ENCODE peak calls at places on chromosomes 6 and 20, in five cellular contexts. Z is neural progenitor cell, J is hepatocyte, Y is fibroblast of lung, M is HCT116. F is an unnamed sample. For H4K20me1, the result is how much of the 10 kb centered on the place peaks cover.

GRCh38 chr6:166633732-166634535 is 6.9 kb upstream of the RPS6KA2 start:
- DNase-seq in M (no peak), J (no peak), Y (peak), Z (no peak), F (peak)

GRCh38 chr6:90369024-90369519 is 72.4 kb upstream of the BACH2 start:
- DNase-seq in Z (peak), J (peak), M (peak), Y (peak), F (no peak)

GRCh38 chr6:32836873-32837272 is 1.7 kb downstream of the TAP2 start:
- DNase-seq in J (no peak), Z (no peak), M (no peak), Y (no peak), F (no peak)

GRCh38 chr6:98845201-98846020 is 11.0 kb downstream of the POU3F2 start:
- DNase-seq in M (peak), Z (peak), Y (peak), J (peak), F (peak)

GRCh38 chr6:168506460-168506859 is 65.5 kb downstream of the SMOC2 start:
- DNase-seq in Z (no peak), M (no peak), J (no peak), Y (no peak), F (no peak)

GRCh38 chr6:118100763-118101162 is 193.7 kb downstream of the SLC35F1 start:
- DNase-seq in M (no peak), J (no peak), Y (peak), Z (no peak), F (no peak)

GRCh38 chr6:3323148-3323547 is 64.4 kb downstream of the PSMG4 start:
- DNase-seq in Y (no peak), M (no peak), J (no peak), Z (no peak), F (peak)

GRCh38 chr6:111925296-111925695 is 52.0 kb upstream of the FYN start:
- DNase-seq in Z (no peak), Y (peak), M (no peak), J (no peak), F (no peak)

GRCh38 chr6:114108119-114109002 is 137.4 kb upstream of the HDAC2 start:
- DNase-seq in Z (peak), Y (peak), J (peak), M (peak), F (peak)

GRCh38 chr6:140988780-140989179 is 1143.9 kb upstream of the GJE1 start:
- DNase-seq in Z (no peak), J (no peak), Y (no peak), M (no peak), F (no peak)

GRCh38 chr20:59063358-59064213 is 21.0 kb upstream of the PRELID3B start:
- DNase-seq in Y (peak), M (peak), Z (peak), J (peak), F (no peak)

GRCh38 chr6:33978593-33979150 is 167.2 kb downstream of the GRM4 start:
- DNase-seq in Y (no peak), Z (peak), J (no peak), M (no peak), F (peak)

GRCh38 chr6:85166106-85166505 is 283.8 kb upstream of the NT5E start:
- DNase-seq in M (no peak), Z (no peak), J (no peak), Y (no peak), F (no peak)

GRCh38 chr6:41374618-41375590 is 39.5 kb downstream of the NCR2 start:
- DNase-seq in J (peak), Y (no peak), M (no peak), Z (peak), F (no peak)

GRCh38 chr6:95084867-95085266 is 492.5 kb upstream of the MANEA start:
- DNase-seq in Y (no peak), Z (no peak), J (no peak), M (no peak), F (no peak)

GRCh38 chr6:140051521-140052455 is 677.3 kb upstream of the CITED2 start:
- DNase-seq in J (no peak), M (no peak), Y (peak), Z (no peak), F (no peak)

GRCh38 chr6:18439581-18439980 is 52.4 kb downstream of the RNF144B start:
- DNase-seq in J (no peak), Z (no peak), Y (no peak), M (no peak), F (no peak)

GRCh38 chr6:13803581-13803980 is 10.8 kb downstream of the MCUR1 start:
- DNase-seq in Y (no peak), J (no peak), Z (no peak), M (no peak), F (no peak)

GRCh38 chr6:69038841-69039240 is 403.8 kb downstream of the ADGRB3 start:
- DNase-seq in J (no peak), Z (no peak), M (no peak), Y (no peak), F (no peak)

GRCh38 chr6:15087234-15087633 is 158.6 kb upstream of the JARID2 start:
- DNase-seq in Z (no peak), M (no peak), J (no peak), Y (no peak), F (no peak)

GRCh38 chr20:59835057-59835447 is 98.4 kb downstream of the SYCP2 start:
- DNase-seq in Z (no peak), J (no peak), M (no peak), Y (peak), F (no peak)

GRCh38 chr20:55882922-55883321 is 122.4 kb downstream of the CBLN4 start:
- DNase-seq in J (no peak), M (no peak), Z (no peak), Y (no peak), F (no peak)

GRCh38 chr6:113598786-113599185 is 258.4 kb upstream of the MARCKS start:
- DNase-seq in M (no peak), Y (peak), Z (no peak), J (no peak), F (no peak)

GRCh38 chr20:17749979-17750721 is 50.4 kb downstream of the BANF2 start:
- DNase-seq in J (no peak), M (no peak), Y (peak), Z (peak), F (no peak)

GRCh38 chr20:63858393-63859165 is 2.7 kb upstream of the ABHD16B start:
- DNase-seq in Z (peak), M (no peak), J (no peak), Y (peak), F (peak)

GRCh38 chr6:10963113-10963512 is 76.3 kb downstream of the SYCP2L start:
- DNase-seq in J (no peak), Y (no peak), Z (no peak), M (no peak), F (no peak)

GRCh38 chr20:9743871-9744270 is 95.0 kb downstream of the PAK5 start:
- DNase-seq in J (no peak), Y (no peak), M (no peak), Z (no peak), F (no peak)

GRCh38 chr6:144468709-144469108 is 183.6 kb downstream of the UTRN start:
- DNase-seq in Z (no peak), J (no peak), Y (no peak), M (no peak), F (no peak)

GRCh38 chr6:23350752-23351453 is 775.1 kb upstream of the NRSN1 start:
- DNase-seq in Y (peak), J (no peak), Z (no peak), M (no peak), F (no peak)

GRCh38 chr20:31920275-31920855 is 31.5 kb downstream of the PDRG1 start:
- DNase-seq in Z (peak), Y (no peak), M (no peak), J (no peak), F (no peak)

GRCh38 chr6:126831461-126831860 is 287.0 kb upstream of the RSPO3 start:
- DNase-seq in Z (no peak), M (no peak), J (no peak), Y (peak), F (no peak)

GRCh38 chr6:99013661-99014458 is 66.1 kb upstream of the FBXL4 start:
- DNase-seq in Y (peak), Z (no peak), J (no peak), M (no peak), F (no peak)

GRCh38 chr6:3471711-3472110 is 14.9 kb upstream of the SLC22A23 start:
- DNase-seq in Y (peak), Z (no peak), M (no peak), J (no peak), F (peak)

GRCh38 chr20:7144464-7144863 is 377.0 kb downstream of the BMP2 start:
- DNase-seq in Z (no peak), M (no peak), J (no peak), Y (no peak), F (no peak)

GRCh38 chr6:158849899-158850806 is 31.0 kb upstream of the EZR start:
- DNase-seq in Y (peak), Z (no peak), M (peak), J (peak), F (no peak)

GRCh38 chr6:41367061-41367460 is 31.7 kb downstream of the NCR2 start:
- DNase-seq in M (no peak), J (no peak), Y (no peak), Z (no peak), F (no peak)

GRCh38 chr6:139112146-139112545 is 22.7 kb upstream of the HECA start:
- DNase-seq in Z (no peak), Y (no peak), J (no peak), M (no peak), F (no peak)

DNA sequence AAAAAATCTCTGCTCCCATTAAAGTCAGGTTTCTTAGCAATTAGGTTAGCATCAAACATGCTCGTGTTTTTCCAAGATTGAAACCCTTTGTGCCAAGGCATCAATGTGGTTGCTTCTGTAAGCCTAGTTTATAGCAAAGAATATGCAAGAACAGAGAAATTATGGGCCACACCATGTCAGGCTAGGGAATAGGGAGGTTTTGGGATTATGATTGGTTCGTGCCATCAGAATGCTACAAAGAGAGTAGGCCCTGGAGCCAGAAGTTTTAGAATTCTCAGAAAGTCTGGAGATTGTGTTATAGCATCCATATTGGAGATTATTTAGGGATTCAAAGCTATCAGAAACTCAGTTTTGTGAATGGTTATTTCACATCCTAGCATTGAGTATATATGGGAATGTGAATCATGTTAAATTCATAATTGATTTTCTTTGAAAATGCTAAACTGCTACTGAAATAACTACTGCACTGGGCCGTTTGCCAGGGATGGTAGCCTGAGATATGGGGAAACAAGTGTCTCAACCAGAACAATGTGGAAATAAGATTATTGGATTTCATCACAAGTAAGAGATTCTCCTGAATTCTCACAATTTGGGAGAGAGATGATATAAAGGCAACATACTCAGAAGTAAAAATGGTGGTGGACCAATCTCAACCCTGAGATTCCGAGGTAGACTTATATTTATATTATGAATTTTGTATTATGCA is 45.3 kb downstream of the ZNF292 start:
- DNase-seq in Z (no peak), J (no peak), Y (no peak), M (no peak), F (no peak)
- H3K27ac ChIP-seq in Z (no peak), J (no peak), Y (no peak), M (no peak), F (no peak)

DNA sequence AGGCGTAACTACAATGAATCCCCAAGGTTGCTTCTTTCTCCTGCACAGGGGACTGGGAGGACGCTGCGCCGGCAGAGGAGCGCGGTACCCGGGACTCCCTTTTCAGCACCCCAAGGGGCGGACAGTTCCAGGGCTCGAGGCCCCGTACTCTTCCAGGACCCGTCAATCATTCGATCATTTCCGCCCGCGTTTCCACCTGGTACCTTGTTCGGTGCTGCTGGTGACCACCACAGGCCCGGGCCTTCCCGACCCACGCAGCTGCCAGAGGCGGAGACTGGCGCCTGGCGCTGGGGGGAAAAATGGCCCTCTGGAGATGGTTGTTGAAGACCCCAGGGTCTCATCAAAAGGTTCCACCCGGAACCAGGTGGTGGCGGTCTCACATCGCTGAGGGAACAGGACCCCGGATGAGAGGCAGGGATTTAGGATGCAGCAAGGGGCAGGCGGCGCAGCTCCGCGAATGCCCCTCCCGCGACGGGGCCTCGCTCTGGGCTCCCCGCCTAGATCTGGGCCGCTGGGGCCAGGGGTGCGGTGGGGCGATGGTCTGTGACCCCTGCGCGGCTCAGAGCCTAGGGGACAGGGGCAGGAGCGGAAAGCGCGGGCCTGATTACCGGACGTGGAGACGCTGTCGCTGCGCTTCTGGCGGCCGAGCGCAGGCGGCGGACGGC is 744 bp downstream of the VSX1 start:
- DNase-seq in Y (no peak), M (no peak), Z (peak), J (peak), F (no peak)
- H3K4me3 ChIP-seq in Y (no peak), M (no peak), Z (peak), J (no peak), F (no peak)

DNA sequence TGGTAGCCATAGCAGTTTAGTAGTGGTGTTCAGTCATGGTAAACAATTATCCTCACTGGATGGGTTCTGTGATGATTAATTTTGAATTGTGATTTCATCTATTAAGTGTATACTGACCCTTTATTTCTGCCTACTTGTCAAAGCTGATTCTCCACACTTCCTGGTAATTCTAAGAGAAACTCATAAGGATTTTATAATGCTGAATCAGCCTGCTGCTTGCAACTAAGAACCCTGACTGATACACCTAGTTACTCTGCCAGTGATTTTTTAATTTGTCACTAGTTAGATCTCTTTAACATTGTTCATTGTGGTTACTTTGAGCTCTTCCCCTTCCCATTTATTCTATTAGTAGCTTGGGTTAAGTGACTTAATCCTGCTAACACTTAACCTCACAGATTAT is 8.6 kb downstream of the CDC40 start:
- DNase-seq in M (no peak), J (no peak), Z (no peak), Y (peak), F (no peak)
- H4K20me1 ChIP-seq in M (under half), J (under half), Z (under half), Y (under half), F (under half)

GRCh38 chr6:74577619-74578018 is 628.2 kb downstream of the COL12A1 start:
- DNase-seq in Y (peak), J (no peak), Z (no peak), M (no peak), F (no peak)
- H3K27ac ChIP-seq in Y (no peak), J (peak), Z (no peak), M (no peak), F (no peak)

DNA sequence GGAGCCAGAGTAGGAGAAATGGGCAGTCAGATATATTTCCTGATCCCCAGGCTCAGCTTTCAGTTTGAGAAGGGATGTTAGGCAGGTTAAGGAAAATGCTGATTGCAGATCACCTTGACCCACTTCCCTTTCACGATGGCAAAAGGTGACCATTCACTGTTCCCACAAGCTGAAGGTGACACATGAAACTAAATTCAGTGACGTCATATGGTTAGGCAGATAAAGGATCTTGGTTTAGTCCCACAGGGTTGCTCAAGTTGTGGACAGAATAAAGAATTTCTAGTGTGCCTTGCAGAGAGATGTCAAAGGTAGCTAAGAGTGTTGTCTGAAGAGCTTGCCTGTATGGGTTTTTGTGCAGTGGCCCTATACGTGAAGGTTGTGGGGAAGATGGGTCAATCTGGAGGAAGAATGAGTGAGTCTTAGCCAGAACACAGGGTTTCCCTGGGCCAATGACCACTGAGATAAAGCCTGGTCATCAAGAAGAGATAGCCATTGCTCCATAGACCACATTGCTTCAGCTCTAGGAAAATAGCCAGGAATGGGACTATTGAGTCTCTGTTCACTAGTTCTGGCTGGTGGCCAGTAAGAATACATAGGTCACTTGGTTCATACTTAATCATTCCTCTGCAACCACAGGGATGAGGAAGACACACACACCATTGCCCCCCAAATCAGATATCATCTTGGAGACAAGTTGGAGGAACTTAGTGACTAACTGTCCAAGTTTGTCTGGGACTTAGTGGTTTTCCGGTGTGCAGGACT is 148.5 kb upstream of the ATXN1 start:
- DNase-seq in Y (peak), M (no peak), J (no peak), Z (no peak), F (no peak)
- H3K4me3 ChIP-seq in Y (no peak), M (no peak), J (no peak), Z (no peak), F (no peak)

DNA sequence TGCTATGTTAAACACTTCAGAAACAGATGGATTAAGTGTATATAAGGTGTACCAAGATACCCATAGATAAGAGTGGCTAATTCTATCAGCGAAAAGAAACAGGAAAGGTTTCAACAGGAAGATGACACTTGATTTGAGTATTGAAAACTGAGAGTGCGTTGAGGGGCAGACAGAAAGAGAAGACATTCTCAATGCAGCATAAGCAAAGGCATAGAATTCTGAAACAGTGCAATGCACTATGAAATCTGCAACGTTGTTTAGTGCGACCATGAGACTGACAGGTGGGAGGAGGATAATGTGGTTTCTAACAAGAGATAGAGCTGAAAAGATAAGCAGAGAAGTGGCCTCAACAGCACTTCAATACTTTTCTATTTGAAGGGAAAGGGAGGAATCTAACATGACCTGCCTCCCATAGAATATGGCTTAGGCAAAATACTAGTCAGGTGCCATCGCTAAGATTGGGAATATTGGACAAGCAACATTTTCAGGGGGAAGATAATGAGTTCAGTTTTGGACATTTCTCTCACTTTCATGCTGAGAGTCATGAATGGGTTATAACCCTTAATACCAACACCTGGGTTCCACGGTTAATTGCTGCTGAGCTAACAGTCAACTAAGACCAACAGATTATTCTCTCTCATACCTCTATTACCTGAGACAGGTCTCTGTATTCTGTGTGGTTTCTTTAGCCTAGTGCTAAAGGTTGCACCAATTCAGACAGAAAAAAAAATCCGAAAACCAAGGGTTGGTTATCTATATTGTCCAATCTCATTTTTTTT is 312.9 kb upstream of the ARID1B start:
- DNase-seq in M (no peak), J (no peak), Y (no peak), Z (no peak), F (peak)
- H4K20me1 ChIP-seq in M (under half), J (under half), Y (under half), Z (under half), F (under half)

GRCh38 chr20:57998276-57998675 is 230.2 kb downstream of the ANKRD60 start:
- DNase-seq in J (no peak), Z (no peak), M (no peak), Y (no peak), F (peak)
- H3K27ac ChIP-seq in J (no peak), Z (no peak), M (no peak), Y (no peak), F (no peak)

DNA sequence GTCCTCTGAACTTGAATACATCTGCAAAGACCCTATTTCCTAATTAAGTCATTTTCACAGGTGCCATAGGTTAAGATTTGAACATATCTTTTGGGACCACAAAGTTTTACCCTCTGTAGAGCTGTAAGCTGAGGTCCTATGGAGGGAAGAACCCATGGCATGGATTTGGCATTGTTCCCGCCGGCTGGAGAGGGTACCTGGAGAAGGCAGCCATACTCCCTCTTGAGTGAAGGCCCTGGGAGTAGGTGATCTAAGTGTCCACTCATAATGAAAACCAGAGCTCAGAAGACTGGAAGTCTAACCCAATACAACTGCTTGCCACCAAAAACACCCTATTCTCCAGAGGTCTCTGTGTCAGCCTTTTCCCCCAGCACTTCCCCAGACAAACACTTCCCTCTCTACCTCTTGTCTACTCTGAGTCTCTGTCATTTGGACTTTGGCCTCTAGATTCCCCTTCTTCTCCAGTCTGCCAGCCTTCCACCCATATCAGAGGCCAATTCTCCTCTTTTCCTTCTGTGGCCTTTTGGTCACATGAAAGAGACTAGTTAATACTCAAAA is 364.0 kb downstream of the MAFB start:
- DNase-seq in Z (no peak), J (no peak), Y (no peak), M (no peak), F (peak)
- H3K4me3 ChIP-seq in Z (no peak), J (no peak), Y (no peak), M (no peak), F (no peak)

GRCh38 chr20:20363449-20364015 is 4.4 kb upstream of the INSM1 start:
- DNase-seq in J (no peak), Z (peak), Y (no peak), M (no peak), F (no peak)
- H4K20me1 ChIP-seq in J (under half), Z (half or more), Y (under half), M (under half), F (under half)

F was measured in Karpas-422.